ENCODE peak calls at places on chromosomes 4 and X, in eight cellular contexts. E is H9, C is left lung, I is nephron progenitor cell, L is endothelial cell, Y is fibroblast of mammary gland, M is foreskin keratinocyte, N is body of pancreas. R is an unnamed sample.

GRCh38 chr4:1191621-1192020 is 19.2 kb upstream of the SPON2 start:
- DNase-seq in N (peak), M (no peak), Y (no peak), L (no peak), E (no peak), I (no peak), C (no peak), R (no peak)

GRCh38 chr4:7183161-7183560 is 9.2 kb upstream of the SORCS2 start:
- DNase-seq in Y (no peak), C (peak), L (no peak), E (peak), N (no peak), I (no peak), M (no peak), R (no peak)

GRCh38 chrX:110852180-110852579 is 56.6 kb upstream of the CHRDL1 start:
- DNase-seq in M (no peak), C (no peak), Y (peak), E (no peak), L (peak), I (peak), N (no peak), R (peak)

GRCh38 chrX:9189286-9189685 is 155.4 kb upstream of the FAM9B start:
- DNase-seq in I (no peak), Y (no peak), M (no peak), L (no peak), N (no peak), E (no peak), C (no peak), R (no peak)

GRCh38 chr4:144709159-144709558 is 63.2 kb downstream of the HHIP start:
- DNase-seq in C (no peak), N (no peak), I (no peak), E (no peak), M (peak), L (no peak), Y (peak), R (no peak)

GRCh38 chrX:39689374-39690104 is 408.2 kb downstream of the BCOR start:
- DNase-seq in L (peak), E (peak), M (no peak), I (no peak), N (no peak), Y (no peak), C (no peak), R (no peak)

GRCh38 chrX:24506082-24506481 is 41.0 kb downstream of the PDK3 start:
- DNase-seq in Y (peak), M (peak), C (no peak), I (no peak), N (no peak), E (no peak), L (no peak), R (peak)

GRCh38 chr4:109440948-109441347 is 7.3 kb downstream of the SEC24B start:
- DNase-seq in I (no peak), M (peak), E (no peak), Y (peak), N (no peak), C (no peak), L (no peak), R (no peak)

GRCh38 chrX:64350047-64350446 is 45.2 kb downstream of the MTMR8 start:
- DNase-seq in M (no peak), I (no peak), Y (no peak), N (no peak), E (no peak), C (no peak), L (no peak), R (no peak)

GRCh38 chr4:148101235-148101634 is 341.0 kb downstream of the NR3C2 start:
- DNase-seq in I (no peak), C (no peak), Y (no peak), L (no peak), E (no peak), N (no peak), M (no peak), R (no peak)

GRCh38 chrX:30635630-30636029 is 17.6 kb upstream of the GK start:
- DNase-seq in E (no peak), N (no peak), M (no peak), L (no peak), I (no peak), Y (no peak), C (no peak), R (peak)

GRCh38 chr4:67909910-67910905 is 26.4 kb upstream of the TMPRSS11D start:
- DNase-seq in Y (peak), E (no peak), I (no peak), N (no peak), L (no peak), M (no peak), C (no peak), R (peak)

GRCh38 chrX:1598876-1599790 is 7.7 kb downstream of the AKAP17A start:
- DNase-seq in Y (no peak), I (no peak), L (no peak), M (no peak), E (no peak), C (peak), N (no peak), R (no peak)

GRCh38 chr4:153931804-153932203 is 142.9 kb upstream of the SFRP2 start:
- DNase-seq in M (peak), Y (peak), I (no peak), L (no peak), E (no peak), C (no peak), N (no peak), R (peak)

GRCh38 chrX:63917296-63917695 is 132.3 kb upstream of the ARHGEF9 start:
- DNase-seq in I (no peak), E (no peak), L (no peak), N (no peak), M (no peak), C (no peak), Y (no peak), R (no peak)

GRCh38 chr4:185115827-185116232 is 27.2 kb upstream of the SLC25A4 start:
- DNase-seq in I (peak), M (no peak), N (peak), Y (peak), L (no peak), E (peak), C (no peak), R (peak)

GRCh38 chr4:158376441-158376840 is 145.2 kb upstream of the RXFP1 start:
- DNase-seq in E (no peak), N (no peak), I (no peak), Y (peak), L (no peak), M (no peak), C (no peak), R (no peak)

GRCh38 chr4:82457266-82457665 is 26.9 kb downstream of the ENOPH1 start:
- DNase-seq in Y (no peak), E (no peak), C (no peak), I (no peak), M (no peak), L (no peak), N (no peak), R (no peak)

GRCh38 chr4:98963538-98964433 is 31.7 kb upstream of the METAP1 start:
- DNase-seq in M (peak), C (no peak), Y (peak), N (no peak), L (no peak), I (no peak), E (no peak), R (no peak)

GRCh38 chr4:15779336-15779735 is 1.2 kb downstream of the CD38 start:
- DNase-seq in N (peak), Y (peak), C (no peak), E (peak), I (peak), M (peak), L (peak), R (peak)

GRCh38 chr4:119536572-119537528 is 91.8 kb downstream of the PDE5A start:
- DNase-seq in L (no peak), Y (peak), N (no peak), I (no peak), M (peak), E (no peak), C (no peak), R (no peak)

GRCh38 chrX:5876984-5877655 is 351.5 kb downstream of the NLGN4X start:
- DNase-seq in E (peak), N (peak), I (peak), Y (peak), C (no peak), M (no peak), L (peak), R (peak)
- TF ChIP-seq CTCF in E (peak), N (peak), I (peak), Y (peak), C (peak), M (peak), L (peak), R (peak)

GRCh38 chr4:160864253-160864652 is 1299.5 kb downstream of the FSTL5 start:
- DNase-seq in E (no peak), C (no peak), N (no peak), M (no peak), L (no peak), Y (no peak), I (no peak), R (no peak)
- TF ChIP-seq CTCF in E (no peak), C (no peak), N (no peak), M (no peak), L (no peak), Y (no peak), I (no peak), R (no peak)

GRCh38 chr4:155638195-155638960 is 28.3 kb upstream of the GUCY1A1 start:
- DNase-seq in Y (no peak), M (no peak), I (no peak), E (no peak), N (no peak), L (no peak), C (no peak), R (no peak)
- TF ChIP-seq CTCF in Y (no peak), M (no peak), I (no peak), E (no peak), N (no peak), L (no peak), C (no peak), R (no peak)

DNA sequence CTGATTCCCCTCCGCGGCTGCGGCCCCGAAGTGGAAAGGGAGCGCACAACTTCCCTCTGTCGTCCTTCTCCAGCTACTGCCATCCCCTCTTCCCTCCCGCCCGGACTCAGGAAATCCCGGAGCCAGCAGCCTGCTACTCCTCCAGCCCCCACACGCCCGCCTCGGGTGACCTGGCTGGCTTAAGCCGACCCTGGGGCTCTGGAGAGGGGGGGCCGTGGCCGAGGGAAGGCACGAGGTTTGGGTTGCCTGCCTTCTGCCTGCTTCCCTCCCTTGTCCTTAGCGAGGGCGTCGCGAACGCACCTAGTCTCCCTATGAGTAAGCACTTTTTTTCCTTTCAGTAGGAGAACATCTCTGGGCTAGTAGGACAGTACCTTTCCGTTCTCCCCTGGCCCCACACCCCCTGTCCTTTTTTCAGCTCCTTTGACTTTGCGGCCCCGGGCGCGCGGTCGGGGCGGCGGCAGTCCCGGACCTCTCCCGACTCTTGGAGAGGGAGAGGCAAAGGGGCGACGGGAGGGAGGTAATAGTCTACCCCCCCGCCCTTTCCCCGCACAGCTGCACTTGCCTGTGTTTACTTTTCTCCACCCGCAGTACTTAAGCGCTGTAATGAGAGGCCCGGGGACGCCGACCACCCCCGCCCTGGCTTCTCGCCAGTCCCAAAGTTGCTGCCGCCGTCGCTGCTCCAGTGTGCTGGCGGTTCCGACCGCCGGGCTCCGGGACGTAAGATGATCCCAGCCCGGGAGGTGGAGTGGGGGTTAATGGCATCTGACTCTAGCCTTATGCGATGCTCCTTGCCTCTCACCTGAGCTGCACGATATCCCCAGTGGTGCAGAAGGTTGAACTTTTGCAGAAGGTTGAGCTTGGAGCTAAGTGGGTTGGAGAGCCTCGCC is 874 bp downstream of the PLS3 start:
- DNase-seq in N (peak), M (peak), I (peak), C (peak), E (peak), Y (peak), L (peak), R (no peak)
- TF ChIP-seq CTCF in N (no peak), M (no peak), I (no peak), C (no peak), E (no peak), Y (no peak), L (no peak), R (no peak)

DNA sequence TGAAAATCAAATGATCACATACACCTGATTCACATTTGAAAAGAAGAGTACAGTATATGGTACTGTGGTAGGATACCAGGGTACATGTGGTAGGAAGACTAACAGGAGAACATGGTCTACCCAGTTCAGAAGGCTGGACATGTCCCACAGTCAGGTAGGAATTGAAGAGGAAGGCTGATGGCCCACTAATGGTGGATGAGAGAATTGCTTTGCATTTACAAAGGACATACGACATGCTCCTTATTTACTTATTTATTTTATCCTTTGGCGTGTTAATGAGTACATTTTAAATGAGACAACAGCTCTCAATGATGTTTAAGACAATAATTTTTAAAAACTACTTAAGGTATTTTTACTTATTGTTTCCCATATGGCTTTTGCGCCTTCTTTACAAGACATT is 106.7 kb upstream of the BMP2K start:
- DNase-seq in Y (no peak), C (no peak), M (no peak), L (no peak), I (no peak), E (no peak), N (no peak), R (peak)
- TF ChIP-seq CTCF in Y (peak), C (no peak), M (peak), L (peak), I (peak), E (peak), N (peak), R (no peak)

GRCh38 chr4:105192910-105193309 is 46.2 kb downstream of the TET2 start:
- DNase-seq in Y (no peak), M (no peak), E (no peak), C (no peak), L (no peak), I (no peak), N (no peak), R (no peak)

GRCh38 chr4:105198541-105198940 is 51.9 kb downstream of the TET2 start:
- DNase-seq in Y (peak), L (no peak), I (no peak), N (no peak), C (no peak), E (no peak), M (no peak), R (no peak)

GRCh38 chr4:105197777-105198176 is 51.1 kb downstream of the TET2 start:
- DNase-seq in M (no peak), C (no peak), E (no peak), N (no peak), Y (peak), L (no peak), I (no peak), R (no peak)

GRCh38 chr4:105194328-105195231 is 47.9 kb downstream of the TET2 start:
- DNase-seq in N (no peak), L (no peak), E (no peak), M (peak), Y (peak), C (no peak), I (no peak), R (no peak)

GRCh38 chr4:105196523-105197145 is 50.0 kb downstream of the TET2 start:
- DNase-seq in L (no peak), I (no peak), M (no peak), E (no peak), N (no peak), Y (peak), C (no peak), R (peak)
- TF ChIP-seq CTCF in L (no peak), I (no peak), M (peak), E (peak), N (peak), Y (peak), C (no peak), R (peak)

DNA sequence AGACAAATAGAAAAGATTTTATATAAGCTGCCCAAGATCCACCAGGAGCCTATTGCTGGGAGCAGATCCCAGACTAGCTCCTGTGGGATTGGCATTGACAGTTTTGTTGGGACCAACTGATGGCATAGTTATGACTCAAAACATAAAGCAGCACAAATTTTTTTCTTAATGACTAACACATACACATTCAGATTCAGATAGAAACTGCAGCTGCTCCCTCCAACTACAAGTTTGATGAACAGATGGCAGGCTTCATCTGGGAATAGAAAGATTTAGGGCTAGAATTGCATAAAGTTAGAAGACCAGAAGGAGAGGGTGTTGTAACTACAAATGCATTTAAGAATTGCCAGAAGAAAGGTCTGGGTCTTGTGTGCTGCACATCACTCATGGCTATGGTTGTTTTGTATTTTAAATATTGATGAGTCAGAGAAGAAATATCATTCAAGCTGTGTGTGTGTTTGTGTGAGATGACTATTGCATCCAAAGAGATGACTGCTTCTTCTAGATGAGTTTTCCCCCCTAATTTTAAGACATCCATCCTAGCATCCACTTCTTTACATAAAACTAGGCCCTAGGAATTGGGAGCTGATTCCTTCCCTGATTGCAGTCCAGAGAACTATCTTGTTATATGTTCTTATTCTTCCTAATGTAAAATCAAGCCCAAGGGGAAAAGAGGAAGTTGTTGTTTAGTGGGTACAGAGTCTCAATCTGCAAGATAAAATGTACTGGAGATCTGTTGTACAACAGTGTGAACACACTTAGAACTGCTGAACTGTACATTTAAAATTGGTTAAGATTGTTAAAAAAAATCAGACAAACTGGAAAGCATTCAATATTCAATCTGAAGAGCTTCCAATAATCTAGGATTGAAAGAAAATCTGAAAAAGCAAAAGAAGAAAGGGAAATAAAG is 175.0 kb downstream of the PARM1 start:
- DNase-seq in M (peak), I (no peak), C (no peak), L (no peak), E (no peak), Y (peak), N (no peak), R (no peak)
- TF ChIP-seq CTCF in M (no peak), I (no peak), C (no peak), L (no peak), E (no peak), Y (no peak), N (no peak), R (no peak)

R was measured in NB4.